ENCODE peak calls at places on chromosomes 5 and 9, in six cellular contexts. One of them, this sample, is unnamed.

GRCh38 chr5:159736844-159737243 is 179.4 kb upstream of the ADRA1B start:
- DNase-seq in stomach: no peak
- DNase-seq in body of pancreas: no peak
- DNase-seq in ovary: no peak
- DNase-seq in A549: no peak
- DNase-seq in upper lobe of left lung: no peak
- DNase-seq in this sample: no peak

GRCh38 chr5:16234598-16234997 is 55.0 kb upstream of the MARCHF11 start:
- DNase-seq in upper lobe of left lung: no peak
- DNase-seq in A549: no peak
- DNase-seq in body of pancreas: no peak
- DNase-seq in stomach: no peak
- DNase-seq in ovary: no peak
- DNase-seq in this sample: no peak

GRCh38 chr9:19232830-19233194 is 2.3 kb downstream of the DENND4C start:
- DNase-seq in body of pancreas: peak; percentile 13
- DNase-seq in upper lobe of left lung: no peak
- DNase-seq in A549: no peak
- DNase-seq in stomach: no peak
- DNase-seq in ovary: no peak
- DNase-seq in this sample: peak; percentile 17

GRCh38 chr9:133619791-133620190 is 10.6 kb upstream of the FAM163B start:
- DNase-seq in A549: no peak
- DNase-seq in upper lobe of left lung: no peak
- DNase-seq in body of pancreas: peak; percentile 26
- DNase-seq in stomach: no peak
- DNase-seq in ovary: no peak
- DNase-seq in this sample: no peak

GRCh38 chr5:20524956-20525529 is 537.0 kb upstream of the CDH18 start:
- DNase-seq in upper lobe of left lung: no peak
- DNase-seq in body of pancreas: no peak
- DNase-seq in A549: no peak
- DNase-seq in ovary: no peak
- DNase-seq in stomach: no peak
- DNase-seq in this sample: no peak

GRCh38 chr5:111347021-111347420 is 122.8 kb downstream of the CAMK4 start:
- DNase-seq in stomach: no peak
- DNase-seq in A549: no peak
- DNase-seq in upper lobe of left lung: no peak
- DNase-seq in body of pancreas: no peak
- DNase-seq in ovary: no peak
- DNase-seq in this sample: no peak

GRCh38 chr5:21070871-21071270 is 1082.9 kb upstream of the CDH18 start:
- DNase-seq in upper lobe of left lung: no peak
- DNase-seq in stomach: no peak
- DNase-seq in body of pancreas: no peak
- DNase-seq in A549: no peak
- DNase-seq in ovary: no peak
- DNase-seq in this sample: no peak

GRCh38 chr9:26949604-26950003 is 2.6 kb upstream of the PLAA start:
- DNase-seq in A549: no peak
- DNase-seq in body of pancreas: no peak
- DNase-seq in upper lobe of left lung: no peak
- DNase-seq in stomach: no peak
- DNase-seq in ovary: no peak
- DNase-seq in this sample: no peak

GRCh38 chr5:62139741-62140140 is 166.3 kb upstream of the KIF2A start:
- DNase-seq in ovary: no peak
- DNase-seq in stomach: no peak
- DNase-seq in A549: no peak
- DNase-seq in upper lobe of left lung: no peak
- DNase-seq in body of pancreas: no peak
- DNase-seq in this sample: no peak

GRCh38 chr5:147310059-147310704 is 75.4 kb downstream of the STK32A start:
- DNase-seq in stomach: peak; percentile 87
- DNase-seq in body of pancreas: peak; percentile 56
- DNase-seq in A549: peak; percentile 47
- DNase-seq in upper lobe of left lung: peak; percentile 66
- DNase-seq in ovary: no peak
- DNase-seq in this sample: no peak

DNA sequence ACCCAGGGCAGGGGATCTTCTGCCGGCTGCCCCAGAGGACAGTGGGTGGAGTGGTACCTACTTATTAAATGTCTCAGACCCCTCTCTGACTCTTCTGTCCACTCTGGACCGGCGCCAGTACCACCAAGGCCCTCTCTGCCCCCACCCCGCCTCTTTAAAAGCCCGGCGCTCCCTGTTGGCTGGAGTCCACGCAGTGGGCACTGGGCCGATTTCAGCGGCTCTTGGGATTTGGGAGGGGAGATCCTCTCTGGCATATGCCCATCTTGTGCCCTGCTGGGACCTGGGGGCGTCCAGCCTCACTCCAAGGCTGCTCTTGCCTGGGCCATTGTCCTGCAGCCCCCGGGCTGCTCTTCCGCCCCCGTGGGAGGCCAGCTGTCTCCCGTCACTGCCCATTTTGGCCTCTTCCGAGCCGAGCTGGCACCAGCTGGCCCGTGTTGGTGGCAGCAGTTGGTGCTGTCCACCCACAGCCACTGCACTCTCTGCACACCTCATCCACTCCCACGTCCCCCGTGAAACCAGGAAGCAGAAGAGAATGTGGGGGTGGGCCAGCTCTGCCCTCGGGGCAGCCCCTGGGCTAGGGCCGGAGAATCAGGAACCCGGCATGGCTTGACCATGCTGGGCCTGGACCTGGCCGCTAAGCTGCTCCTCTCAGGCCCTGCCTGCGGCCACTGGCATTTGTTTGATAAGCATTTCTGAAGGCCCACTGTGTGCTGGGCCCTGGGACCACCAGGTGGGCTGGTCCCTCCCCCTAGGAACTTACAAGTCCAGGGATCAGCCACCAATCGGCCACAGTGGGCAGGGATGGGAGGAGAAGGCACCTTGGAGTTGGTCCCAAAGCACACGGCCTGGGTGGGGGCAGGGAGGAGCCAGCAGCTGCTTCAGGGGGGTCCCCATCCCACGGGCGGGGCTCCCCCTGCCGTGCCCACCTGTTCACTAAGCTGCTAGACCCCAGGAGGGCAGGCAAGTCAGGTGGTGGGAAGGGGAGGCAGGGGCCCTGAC is 2.1 kb downstream of the C8G start:
- DNase-seq in A549: no peak
- DNase-seq in upper lobe of left lung: peak; percentile 77
- DNase-seq in ovary: peak; percentile 53
- DNase-seq in body of pancreas: no peak
- DNase-seq in stomach: no peak
- DNase-seq in this sample: no peak
- TF ChIP-seq POLR2A in A549: no peak
- TF ChIP-seq POLR2A in upper lobe of left lung: no peak
- TF ChIP-seq POLR2A in ovary: no peak
- TF ChIP-seq POLR2A in body of pancreas: no peak
- TF ChIP-seq POLR2A in stomach: no peak
- TF ChIP-seq POLR2A in this sample: no peak

GRCh38 chr5:134463991-134464760 is 52.5 kb upstream of the CDKN2AIPNL start:
- DNase-seq in body of pancreas: no peak
- DNase-seq in stomach: no peak
- DNase-seq in A549: no peak
- DNase-seq in upper lobe of left lung: no peak
- DNase-seq in ovary: no peak
- DNase-seq in this sample: no peak

GRCh38 chr5:134464988-134465855 is 53.5 kb upstream of the CDKN2AIPNL start:
- DNase-seq in stomach: no peak
- DNase-seq in upper lobe of left lung: peak; percentile 53
- DNase-seq in body of pancreas: no peak
- DNase-seq in A549: no peak
- DNase-seq in ovary: peak; percentile 49
- DNase-seq in this sample: no peak

GRCh38 chr5:134466241-134467069 is 54.8 kb upstream of the CDKN2AIPNL start:
- DNase-seq in upper lobe of left lung: peak; percentile 95
- DNase-seq in ovary: peak; percentile 99
- DNase-seq in body of pancreas: peak; percentile 99
- DNase-seq in stomach: peak; percentile 97
- DNase-seq in A549: peak; percentile 90
- DNase-seq in this sample: peak; percentile 46

GRCh38 chr5:134467231-134467630 is 55.5 kb upstream of the CDKN2AIPNL start:
- DNase-seq in ovary: no peak
- DNase-seq in upper lobe of left lung: no peak
- DNase-seq in body of pancreas: no peak
- DNase-seq in A549: no peak
- DNase-seq in stomach: no peak
- DNase-seq in this sample: no peak

DNA sequence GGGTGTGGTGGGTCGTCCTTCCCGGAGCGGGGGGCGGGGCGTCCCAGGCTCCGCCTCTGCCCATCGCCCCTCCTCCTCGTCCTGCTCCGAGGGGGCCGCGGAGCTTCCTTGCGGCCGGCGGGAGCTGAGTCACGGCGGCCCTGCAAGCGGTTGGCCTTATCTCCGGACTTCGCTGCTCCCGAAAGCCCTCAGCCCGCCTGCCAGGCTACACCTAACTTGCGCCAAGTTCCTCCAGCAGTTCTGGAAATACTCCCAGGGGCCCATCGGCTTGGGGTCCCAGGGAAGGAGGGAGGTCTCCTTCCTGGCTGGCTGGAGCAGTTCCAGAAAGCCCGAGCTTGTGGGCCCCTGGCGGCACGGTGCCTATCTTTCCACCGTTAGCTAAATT is 54.2 kb upstream of the CDKN2AIPNL start:
- DNase-seq in body of pancreas: peak; percentile 94
- DNase-seq in stomach: peak; percentile 93
- DNase-seq in upper lobe of left lung: peak; percentile 97
- DNase-seq in ovary: peak; percentile 95
- DNase-seq in A549: peak; percentile 89
- DNase-seq in this sample: peak; percentile 75
- TF ChIP-seq POLR2A in body of pancreas: peak; percentile 44
- TF ChIP-seq POLR2A in stomach: no peak
- TF ChIP-seq POLR2A in upper lobe of left lung: no peak
- TF ChIP-seq POLR2A in ovary: peak; percentile 67
- TF ChIP-seq POLR2A in A549: peak; percentile 85
- TF ChIP-seq POLR2A in this sample: peak; percentile 66

DNA sequence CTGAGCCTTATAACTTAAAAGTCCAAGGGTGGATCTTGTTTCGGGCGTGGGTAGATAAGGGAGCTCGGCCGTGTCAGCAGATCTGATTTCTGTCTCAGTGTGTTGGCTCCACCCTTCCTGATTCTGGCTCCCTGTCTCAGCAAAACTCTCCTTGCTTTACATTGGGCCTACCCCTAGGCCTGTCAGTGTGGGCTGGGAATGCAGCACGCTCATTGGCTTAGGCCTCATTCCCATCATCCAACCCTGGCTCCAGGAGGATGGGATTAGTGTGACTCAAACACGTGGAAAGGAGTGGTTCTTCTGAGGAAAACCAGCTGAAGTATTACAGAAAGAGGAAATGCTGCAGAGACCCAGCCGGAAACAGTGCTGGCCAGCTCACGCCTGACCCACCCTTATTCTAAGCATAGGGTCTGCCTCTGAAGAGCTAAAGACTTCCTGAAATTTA is 59.9 kb downstream of the ZFAND5 start:
- DNase-seq in ovary: peak; percentile 78
- DNase-seq in stomach: peak; percentile 85
- DNase-seq in upper lobe of left lung: no peak
- DNase-seq in A549: peak; percentile 97
- DNase-seq in body of pancreas: peak; percentile 85
- DNase-seq in this sample: peak; percentile 15
- TF ChIP-seq POLR2A in ovary: peak; percentile 20
- TF ChIP-seq POLR2A in stomach: no peak
- TF ChIP-seq POLR2A in upper lobe of left lung: no peak
- TF ChIP-seq POLR2A in A549: peak; percentile 61
- TF ChIP-seq POLR2A in body of pancreas: no peak
- TF ChIP-seq POLR2A in this sample: no peak

DNA sequence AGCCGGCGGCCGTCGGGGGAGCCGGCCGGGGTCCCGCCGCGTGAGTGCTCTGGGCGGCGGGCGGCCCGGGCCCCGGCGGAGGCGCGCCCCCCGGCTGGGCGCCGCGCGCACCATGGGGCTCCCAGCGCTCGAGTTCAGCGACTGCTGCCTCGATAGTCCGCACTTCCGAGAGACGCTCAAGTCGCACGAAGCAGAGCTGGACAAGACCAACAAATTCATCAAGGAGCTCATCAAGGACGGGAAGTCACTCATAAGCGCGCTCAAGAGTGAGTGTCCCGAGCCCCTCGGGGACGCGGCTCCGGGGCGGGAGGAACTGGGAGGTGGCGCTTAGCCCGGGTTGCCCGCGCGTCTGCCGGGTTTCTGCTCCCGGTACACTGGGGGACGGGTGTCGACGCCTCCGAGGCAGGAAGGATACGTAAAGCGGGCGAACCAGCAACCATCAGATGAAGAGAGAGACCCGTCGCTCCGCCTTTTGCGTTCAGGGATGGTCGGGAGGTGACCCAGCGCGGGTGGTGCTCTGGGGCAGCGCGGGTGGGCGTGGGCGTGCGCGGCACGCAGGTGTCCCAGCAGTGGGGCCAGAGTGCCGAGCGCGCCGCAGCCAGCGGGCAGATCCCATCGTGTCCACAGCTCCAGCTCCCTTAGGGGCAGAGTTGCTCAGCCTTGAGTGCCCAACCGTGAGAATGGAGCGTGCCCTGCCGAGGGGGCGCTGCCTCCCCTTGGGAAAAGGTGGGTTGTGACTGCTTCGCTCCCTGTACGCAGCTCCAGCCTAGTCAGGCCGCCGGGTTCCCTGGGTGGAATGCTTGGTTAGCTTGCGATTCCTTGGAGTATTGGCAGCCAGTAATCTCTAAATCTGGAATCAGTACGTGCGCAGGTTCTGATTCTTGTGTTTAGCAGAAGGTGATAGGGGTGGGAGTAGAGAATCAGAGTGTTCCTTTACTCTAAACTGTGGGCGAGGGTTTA is 753 bp downstream of the ARHGAP26 start:
- DNase-seq in body of pancreas: peak; percentile 65
- DNase-seq in ovary: peak; percentile 63
- DNase-seq in A549: peak; percentile 33
- DNase-seq in upper lobe of left lung: peak; percentile 93
- DNase-seq in stomach: peak; percentile 64
- DNase-seq in this sample: peak; percentile 23
- TF ChIP-seq POLR2A in body of pancreas: no peak
- TF ChIP-seq POLR2A in ovary: no peak
- TF ChIP-seq POLR2A in A549: no peak
- TF ChIP-seq POLR2A in upper lobe of left lung: no peak
- TF ChIP-seq POLR2A in stomach: no peak
- TF ChIP-seq POLR2A in this sample: no peak

DNA sequence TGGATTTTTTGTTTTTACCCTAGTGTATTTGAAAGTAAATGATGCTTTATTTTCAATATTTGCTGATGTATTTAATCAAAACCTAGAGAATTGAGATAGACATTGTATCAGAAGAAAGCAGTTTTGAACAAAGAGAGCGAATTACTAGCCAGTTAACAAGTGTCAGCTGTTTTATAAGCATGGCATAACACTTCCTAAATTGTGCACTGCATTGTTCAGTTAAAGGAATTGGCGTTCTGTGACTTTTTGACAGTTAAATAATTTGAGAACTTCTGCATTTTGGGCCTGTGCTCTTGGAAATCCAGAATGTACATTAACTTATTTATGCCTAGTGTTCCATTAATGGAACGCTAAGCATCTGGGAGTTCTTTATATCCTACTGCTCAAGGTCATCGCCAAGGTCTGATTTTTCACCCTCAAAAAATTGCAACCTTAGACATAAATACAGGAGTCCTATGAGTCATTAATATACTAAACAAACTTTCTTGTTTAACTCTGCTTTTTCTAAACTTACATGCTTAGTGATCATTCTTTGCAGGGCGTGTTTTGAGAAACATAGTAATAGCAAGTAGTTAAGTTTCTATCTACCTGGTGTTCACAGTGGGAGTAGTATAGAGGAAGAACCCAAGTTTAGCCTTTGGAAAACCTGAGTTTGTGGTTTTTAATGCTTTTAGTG is 31.1 kb downstream of the RASA1 start:
- DNase-seq in stomach: no peak
- DNase-seq in ovary: no peak
- DNase-seq in A549: no peak
- DNase-seq in body of pancreas: no peak
- DNase-seq in upper lobe of left lung: no peak
- DNase-seq in this sample: no peak
- TF ChIP-seq POLR2A in stomach: no peak
- TF ChIP-seq POLR2A in ovary: no peak
- TF ChIP-seq POLR2A in A549: no peak
- TF ChIP-seq POLR2A in body of pancreas: no peak
- TF ChIP-seq POLR2A in upper lobe of left lung: no peak
- TF ChIP-seq POLR2A in this sample: no peak

This sample was measured in GM12892.